ENCODE peak calls at places on chromosomes 4 and X, in ten cellular contexts. M, Q, Z, D, X, O, K, A, Y and H are unnamed samples.

GRCh38 chrX:47030339-47030738 is 47.9 kb upstream of the RGN start:
- DNase-seq in M (peak; percentile 21), Z (peak; percentile 55), A (no peak), Q (no peak), X (no peak), O (peak; percentile 35), Y (no peak), D (peak; percentile 78), K (peak; percentile 73), H (peak; percentile 22)

GRCh38 chr4:4327652-4328121 is 37.6 kb downstream of the ZBTB49 start:
- DNase-seq in O (peak; percentile 79), K (peak; percentile 73), A (no peak), X (no peak), D (peak; percentile 41), M (no peak), Y (no peak), Z (no peak), Q (no peak), H (no peak)

GRCh38 chrX:5842601-5843000 is 386.1 kb downstream of the NLGN4X start:
- DNase-seq in Q (no peak), K (no peak), Z (peak; percentile 0), A (no peak), X (no peak), Y (no peak), M (no peak), D (no peak), O (no peak), H (no peak)

GRCh38 chrX:139596068-139596467 is 65.5 kb downstream of the F9 start:
- DNase-seq in O (no peak), X (no peak), M (no peak), Q (no peak), D (no peak), K (no peak), Z (no peak), Y (no peak), A (no peak), H (no peak)

GRCh38 chrX:134761788-134762187 is 103.5 kb upstream of the PLAC1 start:
- DNase-seq in M (no peak), X (no peak), K (peak; percentile 33), Y (no peak), O (no peak), Z (no peak), Q (no peak), A (no peak), D (peak; percentile 50), H (no peak)

GRCh38 chr4:38182334-38182998 is 222.3 kb downstream of the PTTG2 start:
- DNase-seq in D (no peak), A (no peak), X (no peak), M (no peak), O (no peak), Q (no peak), K (no peak), Y (no peak), Z (no peak), H (no peak)

GRCh38 chrX:22526339-22526738 is 253.6 kb downstream of the CBLL2 start:
- DNase-seq in A (no peak), Z (peak; percentile 95), M (peak; percentile 56), X (no peak), K (peak; percentile 4), Q (no peak), O (no peak), D (peak; percentile 60), Y (no peak), H (peak; percentile 12)

GRCh38 chrX:57241967-57242366 is 44.5 kb upstream of the FAAH2 start:
- DNase-seq in Z (no peak), K (no peak), Y (no peak), A (no peak), D (no peak), O (no peak), Q (no peak), X (no peak), M (no peak), H (no peak)

GRCh38 chrX:118974088-118974907 is at the start of gene LONRF3:
- DNase-seq in A (peak; percentile 45), O (peak; percentile 42), Z (peak; percentile 19), K (peak; percentile 64), M (peak; percentile 58), Q (peak; percentile 4), X (peak; percentile 23), Y (no peak), D (peak; percentile 51), H (peak; percentile 13)

GRCh38 chrX:43808231-43808630 is 74.0 kb downstream of the MAOB start:
- DNase-seq in Z (no peak), A (no peak), K (no peak), Q (no peak), D (no peak), Y (no peak), M (no peak), O (no peak), X (no peak), H (no peak)

GRCh38 chr4:21898101-21898500 is 50.5 kb downstream of the KCNIP4 start:
- DNase-seq in X (no peak), M (no peak), A (no peak), Q (no peak), Z (no peak), Y (no peak), D (no peak), K (no peak), O (no peak), H (no peak)

GRCh38 chr4:173560896-173561295 is 30.9 kb upstream of the HAND2 start:
- DNase-seq in M (no peak), Z (no peak), Y (no peak), D (no peak), K (no peak), O (no peak), X (no peak), Q (no peak), A (no peak), H (no peak)

GRCh38 chr4:337932-338758 is 531 bp downstream of the ZNF141 start:
- DNase-seq in X (peak; percentile 76), O (no peak), A (peak; percentile 28), D (peak; percentile 54), M (peak; percentile 14), Z (no peak), Y (peak; percentile 77), K (peak; percentile 61), Q (no peak), H (no peak)

GRCh38 chrX:17441965-17442364 is 67.0 kb downstream of the NHS start:
- DNase-seq in Z (peak; percentile 87), A (no peak), Y (no peak), K (no peak), O (no peak), M (no peak), X (no peak), D (no peak), Q (no peak), H (no peak)

GRCh38 chr4:89324671-89325070 is 17.1 kb upstream of the GPRIN3 start:
- DNase-seq in Q (no peak), A (no peak), X (no peak), O (no peak), Z (peak; percentile 15), D (peak; percentile 67), Y (no peak), M (no peak), K (peak; percentile 48), H (no peak)

GRCh38 chr4:153018716-153019115 is 82.6 kb downstream of the FHDC1 start:
- DNase-seq in D (no peak), Q (no peak), O (no peak), Y (no peak), K (no peak), A (no peak), M (no peak), Z (no peak), X (no peak), H (no peak)

GRCh38 chr4:76562161-76562560 is 127.1 kb downstream of the SHROOM3 start:
- DNase-seq in Q (no peak), X (no peak), O (no peak), Y (no peak), Z (peak; percentile 69), M (peak; percentile 80), K (peak; percentile 38), D (peak; percentile 91), A (no peak), H (no peak)

GRCh38 chr4:139692300-139693012 is 26.8 kb downstream of the MGST2 start:
- DNase-seq in Y (no peak), D (no peak), M (no peak), A (no peak), Q (no peak), K (no peak), X (no peak), O (no peak), Z (no peak), H (peak; percentile 5)